ENCODE peak calls at places on chromosomes 11 and 22, in nine cellular contexts. Q is small intestine; C is lung; T is neuronal stem cell; V is left ventricle myocardium inferior; N is brain microvascular endothelial cell; D is naive thymus-derived CD4-positive, alpha-beta T cell; A is sigmoid colon; W is CD8-positive, alpha-beta memory T cell. F is an unnamed sample.

GRCh38 chr11:12242071-12242672 is 131.8 kb downstream of the MICAL2 start:
- DNase-seq in Q (no peak), C (no peak), T (no peak), V (no peak), N (no peak), D (no peak), A (no peak), W (no peak), F (no peak)

GRCh38 chr11:45288395-45288794 is 2.3 kb upstream of the SYT13 start:
- DNase-seq in Q (no peak), C (no peak), T (no peak), V (no peak), N (no peak), D (no peak), A (no peak), W (no peak), F (no peak)

GRCh38 chr11:19853901-19854300 is 141.3 kb downstream of the NAV2 start:
- DNase-seq in Q (no peak), C (no peak), T (no peak), V (no peak), N (no peak), D (no peak), A (no peak), W (no peak), F (no peak)

GRCh38 chr11:131637469-131638175 is 267.2 kb downstream of the NTM start:
- DNase-seq in Q (no peak), C (no peak), T (no peak), V (no peak), N (no peak), D (no peak), A (no peak), W (no peak), F (no peak)

GRCh38 chr11:18243783-18244362 is 4.6 kb downstream of the SAA2 start:
- DNase-seq in Q (peak; percentile 82), C (peak; percentile 58), T (peak; percentile 42), V (no peak), N (peak; percentile 67), D (peak; percentile 35), A (no peak), W (peak; percentile 78), F (no peak)

GRCh38 chr11:131993291-131993690 is 622.9 kb downstream of the NTM start:
- DNase-seq in Q (no peak), C (no peak), T (no peak), V (no peak), N (no peak), D (no peak), A (no peak), W (no peak), F (no peak)

GRCh38 chr22:24175160-24175808 is 6.0 kb upstream of the SUSD2 start:
- DNase-seq in Q (peak; percentile 67), C (peak; percentile 77), T (peak; percentile 49), V (peak; percentile 85), N (peak; percentile 73), D (peak; percentile 48), A (peak; percentile 94), W (peak; percentile 78), F (no peak)

GRCh38 chr22:27129266-27129665 is 471.9 kb downstream of the MIAT start:
- DNase-seq in Q (no peak), C (no peak), T (no peak), V (no peak), N (peak; percentile 74), D (no peak), A (no peak), W (no peak), F (no peak)

GRCh38 chr22:33659423-33659822 is 260.9 kb downstream of the LARGE1 start:
- DNase-seq in Q (no peak), C (no peak), T (no peak), V (no peak), N (no peak), D (no peak), A (peak; percentile 74), W (no peak), F (no peak)

GRCh38 chr11:60367009-60367408 is 11.3 kb upstream of the MS4A7 start:
- DNase-seq in Q (no peak), C (no peak), T (no peak), V (no peak), N (no peak), D (no peak), A (no peak), W (no peak), F (no peak)

GRCh38 chr22:27220349-27220748 is 563.0 kb downstream of the MIAT start:
- DNase-seq in Q (no peak), C (no peak), T (no peak), V (no peak), N (peak; percentile 91), D (no peak), A (peak; percentile 78), W (no peak), F (no peak)

GRCh38 chr11:79201637-79202347 is 239.0 kb downstream of the TENM4 start:
- DNase-seq in Q (no peak), C (no peak), T (no peak), V (no peak), N (no peak), D (no peak), A (no peak), W (no peak), F (no peak)

GRCh38 chr11:84719935-84720577 is 907.1 kb downstream of the DLG2 start:
- DNase-seq in Q (no peak), C (no peak), T (peak; percentile 17), V (peak; percentile 13), N (no peak), D (no peak), A (no peak), W (no peak), F (no peak)

GRCh38 chr11:113789675-113790320 is 10.2 kb downstream of the CLDN25 start:
- DNase-seq in Q (no peak), C (no peak), T (no peak), V (no peak), N (no peak), D (no peak), A (no peak), W (no peak), F (no peak)

GRCh38 chr11:17414992-17415391 is 26.5 kb upstream of the KCNJ11 start:
- DNase-seq in Q (no peak), C (no peak), T (no peak), V (no peak), N (no peak), D (no peak), A (no peak), W (no peak), F (no peak)

GRCh38 chr11:125591659-125592304 is 870 bp upstream of the STT3A start:
- DNase-seq in Q (peak; percentile 54), C (peak; percentile 34), T (no peak), V (peak; percentile 20), N (peak; percentile 17), D (peak; percentile 18), A (peak; percentile 78), W (peak; percentile 55), F (peak; percentile 42)

GRCh38 chr11:86369668-86370067 is 5.0 kb upstream of the CCDC81 start:
- DNase-seq in Q (no peak), C (no peak), T (no peak), V (no peak), N (no peak), D (no peak), A (no peak), W (no peak), F (no peak)

GRCh38 chr11:74870485-74870884 is 78.4 kb downstream of the XRRA1 start:
- DNase-seq in Q (peak; percentile 20), C (no peak), T (no peak), V (no peak), N (peak; percentile 34), D (no peak), A (no peak), W (no peak), F (no peak)

GRCh38 chr22:35229865-35230264 is 27.4 kb upstream of the HMGXB4 start:
- DNase-seq in Q (no peak), C (no peak), T (no peak), V (no peak), N (no peak), D (no peak), A (no peak), W (no peak), F (no peak)
- H3K4me3 ChIP-seq in Q (no peak overlapping the region), C (no peak overlapping the region), T (no peak overlapping the region), V (no peak overlapping the region), N (no peak overlapping the region), D (no peak overlapping the region), A (no peak overlapping the region), W (no peak overlapping the region), F (no peak overlapping the region)

DNA sequence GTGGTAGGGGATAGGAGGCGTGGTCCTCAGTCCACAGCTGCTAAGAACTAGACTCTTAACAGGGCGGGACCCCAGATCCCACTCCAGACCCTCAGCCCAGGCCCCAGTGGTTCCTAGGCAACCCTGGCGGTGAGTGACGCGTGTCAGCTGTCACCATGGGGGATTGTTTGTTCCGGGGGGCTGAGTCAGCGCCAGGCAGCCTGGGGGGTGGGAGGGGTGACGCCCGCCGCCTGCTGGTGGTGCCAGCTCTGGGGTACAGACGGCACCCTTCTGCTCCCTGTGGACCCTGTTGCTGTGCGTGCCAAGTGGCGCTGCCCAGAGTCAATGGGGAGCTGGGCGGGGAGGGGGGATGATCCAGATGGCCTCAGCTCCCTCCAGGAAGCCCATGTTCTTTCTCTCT is 2.5 kb downstream of the CNIH2 start:
- DNase-seq in Q (no peak), C (no peak), T (no peak), V (no peak), N (no peak), D (no peak), A (no peak), W (no peak), F (peak; percentile 61)
- H3K36me3 ChIP-seq in Q (peaks cover 3% of the 10 kb centered on the region), C (peaks cover 3% of the 10 kb centered on the region), T (peaks cover 16% of the 10 kb centered on the region), V (peaks cover 15% of the 10 kb centered on the region), N (peaks cover 12% of the 10 kb centered on the region), D (peaks cover 24% of the 10 kb centered on the region), A (peaks cover under 1% of the 10 kb centered on the region), W (peaks cover 3% of the 10 kb centered on the region), F (peaks cover 16% of the 10 kb centered on the region)

DNA sequence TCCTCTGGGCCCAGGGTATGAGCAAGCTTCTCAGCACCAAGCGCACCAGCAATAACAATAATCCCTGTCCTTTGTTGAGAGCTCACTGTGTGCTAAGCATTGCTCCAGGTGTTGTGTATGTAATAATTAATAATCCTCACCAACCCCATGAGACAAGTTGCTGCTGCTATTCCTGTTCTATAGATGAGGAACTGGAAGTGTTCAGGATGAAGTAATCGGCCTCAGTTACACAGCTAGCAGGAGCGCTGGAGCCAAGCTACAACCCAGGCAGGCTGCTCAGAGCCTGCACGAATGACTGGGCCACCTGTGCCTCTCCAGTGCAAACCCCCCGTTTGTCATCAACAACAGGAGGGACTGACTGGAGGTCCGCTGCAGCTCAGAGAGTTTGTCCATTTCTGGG is 35.2 kb upstream of the CECR2 start:
- DNase-seq in Q (no peak), C (no peak), T (no peak), V (no peak), N (no peak), D (no peak), A (no peak), W (no peak), F (no peak)
- H3K4me3 ChIP-seq in Q (no peak overlapping the region), C (no peak overlapping the region), T (no peak overlapping the region), V (no peak overlapping the region), N (no peak overlapping the region), D (no peak overlapping the region), A (no peak overlapping the region), W (no peak overlapping the region), F (no peak overlapping the region)

GRCh38 chr11:121472310-121472709 is 19.5 kb upstream of the SORL1-AS1 start:
- DNase-seq in Q (no peak), C (no peak), T (no peak), V (no peak), N (no peak), D (no peak), A (no peak), W (no peak), F (no peak)
- H3K36me3 ChIP-seq in Q (no peaks in the 10 kb centered on the region), C (no peaks in the 10 kb centered on the region), T (peaks cover 2% of the 10 kb centered on the region), V (no peaks in the 10 kb centered on the region), N (no peaks in the 10 kb centered on the region), D (peaks cover 43% of the 10 kb centered on the region), A (no peaks in the 10 kb centered on the region), W (peaks cover 42% of the 10 kb centered on the region), F (no peaks in the 10 kb centered on the region)

GRCh38 chr11:47395225-47396048 is 13.0 kb upstream of the SLC39A13 start:
- DNase-seq in Q (no peak), C (no peak), T (no peak), V (no peak), N (no peak), D (no peak), A (no peak), W (no peak), F (peak; percentile 55)
- H3K4me3 ChIP-seq in Q (no peak overlapping the region), C (no peak overlapping the region), T (no peak overlapping the region), V (peak overlapping the region; percentile 28), N (no peak overlapping the region), D (peak overlapping the region; percentile 70), A (peak overlapping the region; percentile 21), W (peak overlapping the region; percentile 68), F (no peak overlapping the region)